ENCODE peak calls at places on chromosomes 1 and 21, in four cellular contexts. Y is CD14-positive monocyte, K is right lobe of liver, W is thoracic aorta. C is an unnamed sample.

GRCh38 chr1:162701286-162701685 is 69.0 kb downstream of the DDR2 start:
- DNase-seq in Y (no peak), K (no peak), W (no peak), C (no peak)

GRCh38 chr1:236913371-236914037 is 90.7 kb downstream of the MT1HL1 start:
- DNase-seq in Y (no peak), K (no peak), W (no peak), C (peak)

GRCh38 chr1:174123843-174124242 is 35.5 kb upstream of the RABGAP1L start:
- DNase-seq in Y (no peak), K (no peak), W (no peak), C (no peak)

GRCh38 chr1:228900099-228900965 is 165.1 kb downstream of the RHOU start:
- DNase-seq in Y (no peak), K (no peak), W (peak), C (no peak)

GRCh38 chr1:162381383-162381782 is at the start of gene C1orf226:
- DNase-seq in Y (no peak), K (no peak), W (no peak), C (no peak)

GRCh38 chr1:108896160-108897150 is 19.7 kb downstream of the GPSM2 start:
- DNase-seq in Y (no peak), K (no peak), W (no peak), C (peak)

GRCh38 chr1:211527006-211527405 is 35.0 kb upstream of the RD3 start:
- DNase-seq in Y (no peak), K (no peak), W (no peak), C (no peak)

GRCh38 chr1:226751214-226751613 is 12.1 kb upstream of the ITPKB start:
- DNase-seq in Y (no peak), K (no peak), W (no peak), C (no peak)

GRCh38 chr1:205477759-205478247 is 22.0 kb upstream of the BLACAT1 start:
- DNase-seq in Y (no peak), K (no peak), W (no peak), C (peak)

GRCh38 chr1:7510389-7510931 is 260.6 kb upstream of the VAMP3 start:
- DNase-seq in Y (no peak), K (no peak), W (no peak), C (no peak)

GRCh38 chr21:38498057-38498833 is at the start of gene ERG:
- DNase-seq in Y (no peak), K (no peak), W (no peak), C (no peak)

GRCh38 chr21:42513985-42514882 is 582 bp downstream of the SLC37A1 start:
- DNase-seq in Y (no peak), K (peak), W (no peak), C (no peak)

GRCh38 chr1:53121319-53122172 is 20.9 kb downstream of the SLC1A7 start:
- DNase-seq in Y (no peak), K (no peak), W (no peak), C (no peak)
- TF ChIP-seq CTCF in Y (no peak), K (no peak), W (no peak), C (peak)

DNA sequence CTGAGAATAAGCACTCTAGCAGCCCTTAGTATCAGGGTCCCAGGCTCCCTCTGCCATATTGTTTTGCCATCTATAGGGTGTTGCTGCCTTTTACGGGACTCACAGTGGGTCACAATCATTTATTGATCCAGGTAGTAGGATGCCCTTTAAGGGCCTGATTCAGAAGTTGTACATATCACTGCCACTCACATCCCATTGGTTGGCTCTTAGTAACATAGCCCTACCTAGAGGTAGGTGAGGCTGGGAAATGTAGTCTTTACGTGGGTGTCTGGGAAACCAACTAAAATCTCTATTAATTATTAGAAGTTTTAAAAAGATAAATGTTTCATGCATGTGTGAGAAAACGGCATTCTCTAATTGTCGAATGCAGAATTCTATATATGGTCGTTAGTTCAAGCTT is 78.8 kb upstream of the ATP5PO start:
- DNase-seq in Y (no peak), K (no peak), W (no peak), C (no peak)
- TF ChIP-seq CTCF in Y (no peak), K (no peak), W (no peak), C (no peak)

GRCh38 chr1:155978325-155978972 is at the start of gene ARHGEF2:
- DNase-seq in Y (peak), K (peak), W (peak), C (no peak)
- TF ChIP-seq CTCF in Y (no peak), K (peak), W (no peak), C (peak)

GRCh38 chr1:47976267-47976666 is 20.9 kb downstream of the TRABD2B start:
- DNase-seq in Y (no peak), K (no peak), W (no peak), C (no peak)

GRCh38 chr1:47971385-47971784 is 25.8 kb downstream of the TRABD2B start:
- DNase-seq in Y (no peak), K (no peak), W (no peak), C (no peak)

GRCh38 chr1:47970882-47971281 is 26.3 kb downstream of the TRABD2B start:
- DNase-seq in Y (no peak), K (no peak), W (no peak), C (no peak)

GRCh38 chr1:47975302-47975921 is 21.8 kb downstream of the TRABD2B start:
- DNase-seq in Y (no peak), K (no peak), W (no peak), C (no peak)

DNA sequence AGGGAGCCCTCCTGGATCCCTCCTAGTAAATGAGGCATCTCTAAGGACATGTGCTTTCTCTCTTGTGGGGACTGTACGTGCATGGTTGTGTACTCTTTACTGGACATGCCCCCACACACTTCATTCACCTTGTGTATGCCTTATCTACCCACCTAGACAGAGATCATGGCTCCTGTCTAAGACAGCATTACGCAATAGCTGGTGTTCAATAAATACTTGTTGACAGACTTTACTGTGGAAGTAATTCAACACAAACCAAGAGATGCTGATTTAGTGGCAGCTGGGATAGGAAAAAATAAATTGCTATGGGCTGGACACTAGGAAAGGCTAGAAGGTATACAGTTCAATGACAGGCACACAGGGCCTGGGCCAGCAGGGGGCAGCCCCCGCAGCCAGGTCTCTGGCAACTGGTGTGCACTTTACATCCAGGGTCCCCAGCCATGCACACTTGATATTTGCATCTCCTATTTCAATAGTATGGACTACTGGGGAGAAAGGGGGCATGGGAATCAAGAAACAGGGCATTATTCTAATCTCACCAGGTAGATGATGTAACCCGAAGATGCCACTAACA is 24.2 kb downstream of the TRABD2B start:
- DNase-seq in Y (no peak), K (no peak), W (no peak), C (no peak)
- TF ChIP-seq CTCF in Y (peak), K (peak), W (peak), C (no peak)

GRCh38 chr1:201311356-201312011 is 28.2 kb downstream of the PKP1 start:
- DNase-seq in Y (no peak), K (no peak), W (no peak), C (no peak)

GRCh38 chr1:201310986-201311355 is 27.7 kb downstream of the PKP1 start:
- DNase-seq in Y (no peak), K (no peak), W (no peak), C (no peak)

GRCh38 chr1:201310251-201310985 is 27.1 kb downstream of the PKP1 start:
- DNase-seq in Y (no peak), K (no peak), W (no peak), C (no peak)

GRCh38 chr1:201307760-201308499 is 24.6 kb downstream of the PKP1 start:
- DNase-seq in Y (no peak), K (no peak), W (no peak), C (no peak)

GRCh38 chr1:201309420-201309819 is 26.1 kb downstream of the PKP1 start:
- DNase-seq in Y (no peak), K (peak), W (no peak), C (peak)
- TF ChIP-seq CTCF in Y (no peak), K (no peak), W (no peak), C (no peak)

DNA sequence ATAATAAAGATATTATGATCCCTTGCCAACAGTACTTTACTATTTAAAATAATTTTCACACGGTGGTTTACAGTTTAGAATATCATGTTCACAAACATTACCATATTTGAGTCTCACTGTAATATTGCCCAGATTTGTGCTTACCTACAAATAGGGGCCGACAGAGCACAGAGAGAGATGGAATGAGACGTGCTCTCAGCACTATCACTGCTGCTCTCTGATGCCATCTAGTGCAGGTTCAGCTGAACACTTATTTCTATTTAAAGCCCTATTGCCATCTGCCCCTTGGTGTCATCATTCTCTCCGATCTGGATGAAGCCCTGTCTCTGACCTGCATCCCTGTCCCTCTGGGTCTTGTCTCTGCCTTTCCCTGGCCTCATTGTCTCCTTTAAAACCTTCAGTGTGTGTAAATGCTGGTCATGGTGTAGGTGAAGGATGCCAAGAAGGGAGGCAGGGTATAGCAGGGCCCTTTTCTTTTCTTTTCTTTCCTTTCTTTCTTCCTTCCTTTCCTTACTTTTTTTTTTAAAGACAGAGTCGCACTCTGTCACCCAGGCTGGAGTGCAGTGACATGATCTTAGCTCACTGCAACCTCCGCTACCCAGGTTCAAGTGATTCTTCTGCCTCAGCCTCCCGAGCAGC is 6.9 kb upstream of the GPATCH4 start:
- DNase-seq in Y (no peak), K (no peak), W (no peak), C (peak)
- TF ChIP-seq CTCF in Y (peak), K (peak), W (peak), C (peak)

GRCh38 chr1:26203642-26204318 is 13.4 kb downstream of the CATSPER4 start:
- DNase-seq in Y (no peak), K (no peak), W (no peak), C (no peak)
- TF ChIP-seq CTCF in Y (no peak), K (no peak), W (no peak), C (no peak)

GRCh38 chr1:84724128-84724860 is 34.0 kb upstream of the SSX2IP start:
- DNase-seq in Y (no peak), K (peak), W (no peak), C (no peak)
- TF ChIP-seq CTCF in Y (peak), K (peak), W (no peak), C (peak)